ENCODE peak calls at places on chromosomes 16 and 17, in nine cellular contexts. One of them, this sample, is unnamed.

GRCh38 chr16:54266363-54266955 is 20.1 kb downstream of the IRX3 start:
- DNase-seq in RWPE1: no peak
- DNase-seq in H9: no peak
- DNase-seq in lower leg skin: peak
- DNase-seq in IMR-90: no peak
- DNase-seq in fibroblast of lung: peak
- DNase-seq in NB4: peak
- DNase-seq in lower lobe of right lung: no peak
- DNase-seq in A549: no peak
- DNase-seq in this sample: no peak

GRCh38 chr17:7222972-7223292 is 3.2 kb downstream of the ACADVL start:
- DNase-seq in IMR-90: no peak
- DNase-seq in lower lobe of right lung: no peak
- DNase-seq in RWPE1: no peak
- DNase-seq in A549: no peak
- DNase-seq in lower leg skin: no peak
- DNase-seq in fibroblast of lung: no peak
- DNase-seq in H9: peak
- DNase-seq in NB4: no peak
- DNase-seq in this sample: no peak

GRCh38 chr16:84144301-84144858 is 597 bp downstream of the HSDL1 start:
- DNase-seq in RWPE1: peak
- DNase-seq in IMR-90: peak
- DNase-seq in fibroblast of lung: peak
- DNase-seq in NB4: peak
- DNase-seq in lower lobe of right lung: peak
- DNase-seq in H9: no peak
- DNase-seq in lower leg skin: peak
- DNase-seq in A549: peak
- DNase-seq in this sample: no peak

GRCh38 chr16:58187657-58188430 is 10.1 kb downstream of the CSNK2A2 start:
- DNase-seq in lower leg skin: no peak
- DNase-seq in lower lobe of right lung: no peak
- DNase-seq in A549: no peak
- DNase-seq in NB4: no peak
- DNase-seq in RWPE1: no peak
- DNase-seq in H9: no peak
- DNase-seq in fibroblast of lung: no peak
- DNase-seq in IMR-90: no peak
- DNase-seq in this sample: no peak

GRCh38 chr17:42283241-42284019 is 4.9 kb upstream of the STAT5A start:
- DNase-seq in lower leg skin: peak
- DNase-seq in NB4: no peak
- DNase-seq in fibroblast of lung: no peak
- DNase-seq in A549: no peak
- DNase-seq in IMR-90: no peak
- DNase-seq in lower lobe of right lung: no peak
- DNase-seq in RWPE1: no peak
- DNase-seq in H9: peak
- DNase-seq in this sample: no peak

GRCh38 chr16:71559855-71560254 is 17.0 kb downstream of the TAT start:
- DNase-seq in IMR-90: no peak
- DNase-seq in A549: no peak
- DNase-seq in lower lobe of right lung: no peak
- DNase-seq in NB4: no peak
- DNase-seq in RWPE1: no peak
- DNase-seq in fibroblast of lung: no peak
- DNase-seq in lower leg skin: no peak
- DNase-seq in H9: no peak
- DNase-seq in this sample: no peak

GRCh38 chr16:50298591-50299507 is 32.5 kb downstream of the ADCY7 start:
- DNase-seq in fibroblast of lung: no peak
- DNase-seq in H9: peak
- DNase-seq in IMR-90: no peak
- DNase-seq in lower lobe of right lung: peak
- DNase-seq in NB4: no peak
- DNase-seq in RWPE1: no peak
- DNase-seq in A549: no peak
- DNase-seq in lower leg skin: peak
- DNase-seq in this sample: no peak

GRCh38 chr16:30997887-30998711 is 12.3 kb downstream of the STX1B start:
- DNase-seq in lower leg skin: no peak
- DNase-seq in H9: no peak
- DNase-seq in A549: peak
- DNase-seq in RWPE1: peak
- DNase-seq in lower lobe of right lung: no peak
- DNase-seq in IMR-90: peak
- DNase-seq in NB4: no peak
- DNase-seq in fibroblast of lung: peak
- DNase-seq in this sample: peak

GRCh38 chr17:8991514-8992285 is 26.2 kb upstream of the PIK3R5 start:
- DNase-seq in IMR-90: peak
- DNase-seq in lower leg skin: peak
- DNase-seq in H9: peak
- DNase-seq in NB4: peak
- DNase-seq in lower lobe of right lung: peak
- DNase-seq in RWPE1: peak
- DNase-seq in fibroblast of lung: peak
- DNase-seq in A549: peak
- DNase-seq in this sample: peak

GRCh38 chr16:80744856-80745255 is 59.5 kb downstream of the CDYL2 start:
- DNase-seq in A549: no peak
- DNase-seq in fibroblast of lung: no peak
- DNase-seq in H9: no peak
- DNase-seq in IMR-90: no peak
- DNase-seq in NB4: peak
- DNase-seq in RWPE1: no peak
- DNase-seq in lower lobe of right lung: no peak
- DNase-seq in lower leg skin: no peak
- DNase-seq in this sample: no peak

GRCh38 chr16:65908568-65908967 is 457.9 kb upstream of the CDH5 start:
- DNase-seq in RWPE1: no peak
- DNase-seq in A549: no peak
- DNase-seq in fibroblast of lung: no peak
- DNase-seq in IMR-90: no peak
- DNase-seq in lower lobe of right lung: no peak
- DNase-seq in H9: peak
- DNase-seq in NB4: no peak
- DNase-seq in lower leg skin: no peak
- DNase-seq in this sample: no peak

GRCh38 chr16:22210854-22211253 is 4.8 kb downstream of the EEF2K start:
- DNase-seq in RWPE1: no peak
- DNase-seq in H9: no peak
- DNase-seq in A549: no peak
- DNase-seq in lower lobe of right lung: no peak
- DNase-seq in IMR-90: no peak
- DNase-seq in NB4: no peak
- DNase-seq in lower leg skin: no peak
- DNase-seq in fibroblast of lung: no peak
- DNase-seq in this sample: no peak

GRCh38 chr16:1772362-1772907 is at the start of gene EME2:
- DNase-seq in lower lobe of right lung: no peak
- DNase-seq in IMR-90: peak
- DNase-seq in A549: no peak
- DNase-seq in RWPE1: no peak
- DNase-seq in H9: no peak
- DNase-seq in NB4: peak
- DNase-seq in lower leg skin: no peak
- DNase-seq in fibroblast of lung: no peak
- DNase-seq in this sample: peak

GRCh38 chr17:58300336-58300735 is 19.6 kb upstream of the MPO start:
- DNase-seq in RWPE1: no peak
- DNase-seq in H9: no peak
- DNase-seq in lower lobe of right lung: peak
- DNase-seq in A549: no peak
- DNase-seq in lower leg skin: peak
- DNase-seq in IMR-90: no peak
- DNase-seq in fibroblast of lung: no peak
- DNase-seq in NB4: no peak
- DNase-seq in this sample: no peak

GRCh38 chr16:77564791-77565390 is 130.1 kb upstream of the ADAMTS18 start:
- DNase-seq in RWPE1: no peak
- DNase-seq in IMR-90: peak
- DNase-seq in lower lobe of right lung: no peak
- DNase-seq in lower leg skin: no peak
- DNase-seq in NB4: no peak
- DNase-seq in A549: no peak
- DNase-seq in H9: no peak
- DNase-seq in fibroblast of lung: peak
- DNase-seq in this sample: no peak

GRCh38 chr17:30969989-30970680 is 704 bp upstream of the RNF135 start:
- DNase-seq in NB4: peak
- DNase-seq in lower lobe of right lung: no peak
- DNase-seq in lower leg skin: peak
- DNase-seq in fibroblast of lung: peak
- DNase-seq in A549: peak
- DNase-seq in RWPE1: peak
- DNase-seq in IMR-90: no peak
- DNase-seq in H9: peak
- DNase-seq in this sample: peak

GRCh38 chr17:30975042-30975820 is 4.4 kb downstream of the RNF135 start:
- DNase-seq in IMR-90: no peak
- DNase-seq in NB4: no peak
- DNase-seq in A549: no peak
- DNase-seq in lower lobe of right lung: no peak
- DNase-seq in RWPE1: no peak
- DNase-seq in lower leg skin: peak
- DNase-seq in fibroblast of lung: no peak
- DNase-seq in H9: peak
- DNase-seq in this sample: no peak

DNA sequence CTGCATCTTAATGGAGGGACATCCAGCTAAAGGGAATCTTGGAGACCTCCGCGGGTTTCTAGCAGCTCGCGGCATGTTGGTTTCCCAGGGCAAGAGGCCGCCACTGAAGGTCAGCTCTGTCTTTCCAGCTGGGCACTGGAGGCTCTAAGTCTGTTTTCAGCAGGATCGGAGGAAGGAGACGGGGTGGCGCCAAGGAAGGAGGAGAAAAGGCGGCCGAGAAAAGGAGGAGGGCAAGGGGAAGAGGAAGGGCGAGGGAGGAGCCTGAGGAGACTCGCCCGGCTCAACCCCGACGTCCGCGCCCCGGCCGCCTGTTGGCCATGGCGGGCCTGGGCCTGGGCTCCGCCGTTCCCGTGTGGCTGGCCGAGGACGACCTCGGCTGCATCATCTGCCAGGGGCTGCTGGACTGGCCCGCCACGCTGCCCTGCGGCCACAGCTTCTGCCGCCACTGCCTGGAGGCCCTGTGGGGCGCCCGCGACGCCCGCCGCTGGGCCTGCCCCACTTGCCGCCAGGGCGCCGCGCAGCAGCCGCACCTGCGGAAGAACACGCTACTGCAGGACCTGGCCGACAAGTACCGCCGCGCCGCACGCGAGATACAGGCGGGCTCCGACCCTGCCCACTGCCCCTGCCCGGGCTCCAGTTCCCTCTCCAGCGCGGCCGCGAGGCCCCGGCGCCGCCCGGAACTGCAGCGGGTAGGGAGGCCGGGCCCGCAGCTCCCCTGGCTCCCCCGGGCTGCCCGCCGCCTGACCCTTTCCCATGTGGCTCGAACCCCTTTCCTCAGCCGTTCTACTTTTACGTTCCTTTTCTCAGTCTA is at the start of gene RNF135:
- DNase-seq in lower leg skin: peak
- DNase-seq in RWPE1: peak
- DNase-seq in IMR-90: peak
- DNase-seq in A549: peak
- DNase-seq in H9: peak
- DNase-seq in fibroblast of lung: peak
- DNase-seq in lower lobe of right lung: peak
- DNase-seq in NB4: peak
- DNase-seq in this sample: peak
- TF ChIP-seq CTCF in lower leg skin: no peak
- TF ChIP-seq CTCF in RWPE1: peak
- TF ChIP-seq CTCF in IMR-90: peak
- TF ChIP-seq CTCF in A549: no peak
- TF ChIP-seq CTCF in H9: peak
- TF ChIP-seq CTCF in fibroblast of lung: no peak
- TF ChIP-seq CTCF in lower lobe of right lung: peak
- TF ChIP-seq CTCF in NB4: no peak
- TF ChIP-seq CTCF in this sample: peak

GRCh38 chr16:714558-715447 is at the start of gene METRN:
- DNase-seq in lower leg skin: peak
- DNase-seq in IMR-90: peak
- DNase-seq in A549: peak
- DNase-seq in lower lobe of right lung: peak
- DNase-seq in H9: peak
- DNase-seq in fibroblast of lung: peak
- DNase-seq in RWPE1: peak
- DNase-seq in NB4: peak
- DNase-seq in this sample: peak
- TF ChIP-seq CTCF in lower leg skin: no peak
- TF ChIP-seq CTCF in IMR-90: no peak
- TF ChIP-seq CTCF in A549: no peak
- TF ChIP-seq CTCF in lower lobe of right lung: no peak
- TF ChIP-seq CTCF in H9: no peak
- TF ChIP-seq CTCF in fibroblast of lung: no peak
- TF ChIP-seq CTCF in RWPE1: no peak
- TF ChIP-seq CTCF in NB4: no peak
- TF ChIP-seq CTCF in this sample: no peak

GRCh38 chr16:88380099-88380498 is 2.7 kb upstream of the ZNF469 start:
- DNase-seq in lower leg skin: no peak
- DNase-seq in RWPE1: no peak
- DNase-seq in H9: no peak
- DNase-seq in lower lobe of right lung: peak
- DNase-seq in IMR-90: no peak
- DNase-seq in NB4: no peak
- DNase-seq in A549: no peak
- DNase-seq in fibroblast of lung: no peak
- DNase-seq in this sample: no peak
- TF ChIP-seq CTCF in lower leg skin: no peak
- TF ChIP-seq CTCF in RWPE1: no peak
- TF ChIP-seq CTCF in H9: no peak
- TF ChIP-seq CTCF in lower lobe of right lung: no peak
- TF ChIP-seq CTCF in IMR-90: no peak
- TF ChIP-seq CTCF in NB4: no peak
- TF ChIP-seq CTCF in A549: no peak
- TF ChIP-seq CTCF in fibroblast of lung: no peak
- TF ChIP-seq CTCF in this sample: no peak

DNA sequence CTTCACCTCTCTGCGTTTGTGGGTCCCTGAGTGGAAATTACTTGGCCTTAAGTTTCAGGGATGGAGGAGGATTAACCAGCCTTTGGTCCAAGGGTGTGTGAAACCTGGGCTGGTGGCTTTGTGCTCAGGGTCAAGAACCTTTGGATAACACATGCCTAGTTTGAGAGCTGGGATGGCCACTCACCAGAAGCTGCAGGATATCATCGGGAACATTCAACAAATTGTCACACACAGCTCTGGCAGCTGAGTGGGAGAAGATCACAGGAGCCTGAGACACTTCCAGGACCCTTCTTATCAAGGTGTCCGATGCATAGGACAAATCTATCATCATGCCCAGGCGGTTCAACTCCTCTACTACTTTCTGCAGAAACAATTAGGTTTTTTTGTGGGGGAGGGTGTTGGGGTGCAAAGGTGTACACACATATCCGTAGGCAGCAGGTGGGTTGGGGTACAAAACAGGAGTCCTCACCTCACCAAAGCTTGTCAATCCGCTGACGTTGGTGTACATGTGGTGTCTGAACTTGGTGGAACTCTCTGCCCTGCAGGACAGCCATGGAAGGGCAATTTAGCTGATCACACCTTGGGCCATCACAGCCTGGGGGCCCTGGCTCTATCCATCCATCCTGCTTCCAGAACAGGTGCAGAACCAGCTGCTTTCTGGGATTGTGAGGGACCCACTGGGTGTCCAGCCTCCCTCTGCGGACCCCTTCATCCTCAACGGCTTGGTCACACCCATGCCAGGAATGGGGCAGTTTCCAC is 2.7 kb downstream of the DPEP3 start:
- DNase-seq in lower leg skin: no peak
- DNase-seq in NB4: no peak
- DNase-seq in H9: no peak
- DNase-seq in IMR-90: no peak
- DNase-seq in RWPE1: no peak
- DNase-seq in A549: no peak
- DNase-seq in fibroblast of lung: no peak
- DNase-seq in lower lobe of right lung: no peak
- DNase-seq in this sample: no peak
- TF ChIP-seq CTCF in lower leg skin: no peak
- TF ChIP-seq CTCF in NB4: no peak
- TF ChIP-seq CTCF in H9: no peak
- TF ChIP-seq CTCF in IMR-90: no peak
- TF ChIP-seq CTCF in RWPE1: no peak
- TF ChIP-seq CTCF in A549: no peak
- TF ChIP-seq CTCF in fibroblast of lung: no peak
- TF ChIP-seq CTCF in lower lobe of right lung: no peak
- TF ChIP-seq CTCF in this sample: no peak